ENCODE peak calls at places on chromosomes 2 and 18, in five cellular contexts. G, T, Q, D and Z are unnamed samples.

GRCh38 chr2:221958224-221958623 is 340.6 kb downstream of the PAX3 start:
- DNase-seq in G (no peak), T (no peak), Q (peak), D (no peak), Z (no peak)

GRCh38 chr2:195202163-195202845 is 454.7 kb upstream of the SLC39A10 start:
- DNase-seq in G (no peak), T (no peak), Q (no peak), D (no peak), Z (no peak)

GRCh38 chr2:64652231-64653173 is 1.2 kb downstream of the SERTAD2 start:
- DNase-seq in G (no peak), T (peak), Q (peak), D (peak), Z (no peak)

GRCh38 chr2:148989882-148990493 is 48.5 kb upstream of the LYPD6B start:
- DNase-seq in G (no peak), T (peak), Q (peak), D (peak), Z (peak)

GRCh38 chr18:32937007-32937540 is 164.3 kb upstream of the KLHL14 start:
- DNase-seq in G (no peak), T (no peak), Q (no peak), D (no peak), Z (no peak)

GRCh38 chr2:159960413-159960812 is 102.0 kb downstream of the PLA2R1 start:
- DNase-seq in G (peak), T (peak), Q (peak), D (no peak), Z (no peak)

GRCh38 chr18:77478619-77479018 is 229.0 kb downstream of the GALR1 start:
- DNase-seq in G (no peak), T (no peak), Q (peak), D (no peak), Z (no peak)

GRCh38 chr18:59233017-59233410 is 13.1 kb downstream of the GRP start:
- DNase-seq in G (peak), T (peak), Q (peak), D (peak), Z (no peak)

GRCh38 chr2:223414646-223415045 is 187.5 kb downstream of the SCG2 start:
- DNase-seq in G (peak), T (peak), Q (peak), D (peak), Z (no peak)

GRCh38 chr2:233387667-233388528 is 33.6 kb downstream of the DGKD start:
- DNase-seq in G (peak), T (peak), Q (peak), D (peak), Z (no peak)

GRCh38 chr18:70499218-70499691 is 210.4 kb downstream of the SOCS6 start:
- DNase-seq in G (no peak), T (no peak), Q (no peak), D (no peak), Z (no peak)

GRCh38 chr2:2707111-2708035 is 376.3 kb upstream of the MYT1L start:
- DNase-seq in G (no peak), T (no peak), Q (no peak), D (no peak), Z (no peak)

GRCh38 chr18:46140173-46140572 is 36.0 kb downstream of the HAUS1 start:
- DNase-seq in G (no peak), T (no peak), Q (no peak), D (no peak), Z (no peak)

GRCh38 chr2:24907106-24907505 is 12.9 kb downstream of the ADCY3 start:
- DNase-seq in G (no peak), T (peak), Q (peak), D (no peak), Z (no peak)

GRCh38 chr18:77069482-77069881 is 63.1 kb downstream of the MBP start:
- DNase-seq in G (no peak), T (no peak), Q (no peak), D (no peak), Z (no peak)

GRCh38 chr2:80499095-80499494 is 194.5 kb upstream of the LRRTM1 start:
- DNase-seq in G (no peak), T (peak), Q (peak), D (peak), Z (no peak)

GRCh38 chr2:182587831-182588230 is 128.2 kb upstream of the DNAJC10 start:
- DNase-seq in G (peak), T (peak), Q (peak), D (peak), Z (no peak)

GRCh38 chr2:83862636-83863035 is 596.4 kb downstream of the SUCLG1 start:
- DNase-seq in G (no peak), T (no peak), Q (no peak), D (no peak), Z (no peak)

GRCh38 chr18:67232406-67232805 is 284.1 kb downstream of the DSEL start:
- DNase-seq in G (no peak), T (peak), Q (peak), D (peak), Z (no peak)

GRCh38 chr2:219254590-219255219 is 987 bp upstream of the TUBA4A start:
- DNase-seq in G (no peak), T (no peak), Q (no peak), D (no peak), Z (no peak)

GRCh38 chr2:136378712-136379595 is 261.0 kb upstream of the CXCR4 start:
- DNase-seq in G (no peak), T (peak), Q (peak), D (no peak), Z (peak)

GRCh38 chr2:88452151-88452851 is at the start of gene FOXI3:
- DNase-seq in G (no peak), T (no peak), Q (no peak), D (no peak), Z (peak)

GRCh38 chr2:185875532-185875931 is 136.9 kb downstream of the FSIP2 start:
- DNase-seq in G (no peak), T (no peak), Q (no peak), D (no peak), Z (no peak)

GRCh38 chr2:192444286-192444838 is 249.6 kb upstream of the TMEFF2 start:
- DNase-seq in G (no peak), T (no peak), Q (no peak), D (no peak), Z (no peak)

GRCh38 chr18:2932247-2933181 is 80.4 kb downstream of the LPIN2 start:
- DNase-seq in G (no peak), T (peak), Q (peak), D (peak), Z (no peak)

GRCh38 chr2:179877601-179878364 is 16.4 kb upstream of the ZNF385B start:
- DNase-seq in G (no peak), T (no peak), Q (peak), D (no peak), Z (no peak)

GRCh38 chr2:179875864-179876263 is 14.5 kb upstream of the ZNF385B start:
- DNase-seq in G (no peak), T (no peak), Q (no peak), D (no peak), Z (no peak)

DNA sequence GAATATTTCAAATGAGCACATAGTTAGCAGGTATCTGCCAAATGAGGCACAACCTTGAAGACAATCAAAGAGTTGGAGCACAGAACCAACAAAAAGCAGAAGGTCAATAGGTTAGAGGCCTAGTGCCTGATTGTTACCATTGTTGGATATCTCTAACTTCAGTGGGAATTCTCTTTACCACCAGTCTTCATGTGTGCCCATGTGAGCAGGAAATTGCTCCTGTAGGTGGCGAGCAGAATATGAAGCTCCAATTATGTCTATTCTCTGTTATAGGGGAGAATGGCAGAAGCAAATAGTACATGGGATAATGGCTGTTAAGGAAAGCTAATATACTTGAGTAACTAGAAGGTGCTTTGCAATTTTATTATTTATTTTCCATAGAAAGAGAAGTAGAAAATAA is 14.9 kb upstream of the ZNF385B start:
- DNase-seq in G (no peak), T (no peak), Q (no peak), D (no peak), Z (no peak)
- TF ChIP-seq CTCF in G (peak), T (no peak), Q (peak), D (no peak), Z (no peak)

DNA sequence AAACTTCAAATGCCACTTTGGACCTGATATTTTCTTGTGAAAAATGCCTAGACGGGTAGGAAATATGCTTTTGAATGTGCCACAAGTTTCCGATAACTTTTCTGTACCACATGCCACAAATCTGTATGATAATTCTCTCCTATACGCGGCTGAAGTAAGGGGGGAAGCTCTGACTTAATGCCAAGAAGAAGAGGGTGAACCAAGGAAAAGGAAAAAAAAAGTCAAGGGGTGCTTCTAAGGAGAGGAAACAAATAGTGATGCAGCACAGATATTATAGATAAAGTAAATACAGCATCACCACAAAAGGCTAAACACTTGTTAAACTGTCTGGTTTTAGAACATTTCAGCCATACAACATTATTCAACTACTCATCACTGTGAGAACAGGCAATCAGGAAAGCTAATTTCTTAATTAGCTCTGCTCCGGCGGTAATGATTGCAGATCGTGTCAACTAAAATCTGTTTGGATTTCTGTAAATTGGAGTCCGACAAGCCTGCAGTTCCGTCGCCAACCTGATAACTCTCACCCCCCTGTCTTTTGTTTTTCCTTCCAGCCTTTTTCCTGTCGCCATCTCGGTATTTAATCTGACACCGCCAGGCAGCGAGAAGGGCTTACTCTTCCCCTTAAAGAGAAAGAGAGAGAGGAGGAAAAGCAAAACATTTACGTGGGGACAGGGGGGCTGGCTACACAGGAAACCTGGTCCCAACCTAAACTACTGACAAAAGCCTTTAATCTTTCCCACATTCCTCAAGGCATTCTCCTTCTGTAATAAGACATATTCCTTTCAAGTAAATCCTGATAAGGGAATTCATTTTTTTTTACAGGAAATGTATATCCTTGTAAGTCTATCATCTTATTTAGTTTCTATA is 67.5 kb downstream of the ZEB2 start:
- DNase-seq in G (no peak), T (peak), Q (peak), D (no peak), Z (no peak)
- TF ChIP-seq CTCF in G (peak), T (peak), Q (peak), D (peak), Z (peak)

DNA sequence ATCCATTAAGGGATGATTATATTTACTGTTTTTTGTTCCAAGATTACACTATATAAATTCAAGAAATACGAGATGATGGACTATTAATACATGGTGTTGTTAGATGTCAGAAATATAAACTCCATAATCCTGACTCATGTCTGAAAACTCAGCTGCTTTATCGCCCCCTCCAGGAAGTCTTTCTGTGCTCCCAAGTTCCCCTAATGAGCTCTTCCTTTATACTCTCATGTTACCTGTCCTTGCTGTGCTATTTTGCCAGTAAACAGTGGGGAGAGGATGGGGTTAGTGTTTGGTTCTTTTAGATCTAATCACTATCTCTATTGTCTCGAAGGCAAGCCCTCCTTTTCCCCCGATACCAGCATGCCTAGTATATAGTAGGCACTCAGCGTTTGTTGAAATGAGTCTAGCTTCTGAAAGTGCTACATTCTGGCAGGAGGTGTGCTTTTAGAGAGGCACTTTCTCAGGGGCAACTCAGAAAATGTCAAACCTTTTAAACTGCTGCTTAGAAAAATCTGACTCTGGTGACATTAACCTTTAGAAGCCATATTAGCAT is 21.4 kb upstream of the BARD1 start:
- DNase-seq in G (no peak), T (no peak), Q (peak), D (no peak), Z (no peak)
- TF ChIP-seq CTCF in G (peak), T (peak), Q (peak), D (peak), Z (peak)

DNA sequence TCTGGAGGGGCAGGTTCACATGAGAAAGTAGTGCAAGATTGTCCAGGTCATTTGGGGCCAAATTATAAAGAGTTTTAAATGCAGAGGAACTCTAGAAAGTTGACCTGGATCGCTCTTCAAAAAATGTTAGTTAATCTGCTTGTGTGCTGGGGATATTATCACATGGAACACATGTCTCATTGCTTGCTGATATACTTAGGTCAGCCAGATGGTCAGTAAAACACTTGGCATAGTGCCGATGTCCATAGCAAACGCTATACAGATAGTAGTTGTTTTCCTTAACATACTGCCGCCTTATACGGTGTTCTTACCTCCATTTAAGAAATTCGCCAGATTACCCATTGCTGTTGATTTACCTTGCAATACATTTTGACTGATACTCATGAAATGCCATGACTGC is 103.4 kb upstream of the CWC22 start:
- DNase-seq in G (no peak), T (no peak), Q (no peak), D (no peak), Z (no peak)
- TF ChIP-seq CTCF in G (no peak), T (no peak), Q (no peak), D (no peak), Z (no peak)

GRCh38 chr18:79681484-79682387 is 2.1 kb downstream of the CTDP1 start:
- DNase-seq in G (no peak), T (no peak), Q (no peak), D (no peak), Z (no peak)
- TF ChIP-seq CTCF in G (no peak), T (no peak), Q (no peak), D (no peak), Z (no peak)

GRCh38 chr2:239516954-239517305 is 116.1 kb upstream of the HDAC4 start:
- DNase-seq in G (no peak), T (no peak), Q (no peak), D (no peak), Z (no peak)
- TF ChIP-seq CTCF in G (no peak), T (no peak), Q (no peak), D (no peak), Z (no peak)

GRCh38 chr2:54103454-54104314 is 11.7 kb upstream of the ACYP2 start:
- DNase-seq in G (no peak), T (peak), Q (peak), D (peak), Z (no peak)
- TF ChIP-seq CTCF in G (no peak), T (peak), Q (peak), D (peak), Z (peak)

GRCh38 chr2:106599540-106599939 is 112.4 kb downstream of the CD8B2 start:
- DNase-seq in G (no peak), T (no peak), Q (no peak), D (no peak), Z (no peak)

GRCh38 chr2:106602042-106602441 is 114.9 kb downstream of the CD8B2 start:
- DNase-seq in G (no peak), T (no peak), Q (no peak), D (no peak), Z (no peak)

GRCh38 chr2:106596844-106597243 is 109.7 kb downstream of the CD8B2 start:
- DNase-seq in G (no peak), T (no peak), Q (no peak), D (no peak), Z (no peak)
- TF ChIP-seq CTCF in G (peak), T (peak), Q (peak), D (peak), Z (peak)

GRCh38 chr2:54396107-54396506 is 60.0 kb upstream of the SPTBN1 start:
- DNase-seq in G (no peak), T (peak), Q (peak), D (peak), Z (no peak)
- TF ChIP-seq CTCF in G (no peak), T (no peak), Q (no peak), D (no peak), Z (no peak)